ENCODE peak calls at places on chromosome 19, in five cellular contexts. One of them, this sample, is unnamed.

GRCh38 chr19:53131732-53132131 is 978 bp downstream of the ZNF415 start:
- DNase-seq in heart left ventricle: no peak
- DNase-seq in activated T-cell treated with anti-CD3 and anti-CD28 coated beads, Interleukin-2, amount 50 U/mL, for 72 hours: no peak
- DNase-seq in NCI-H187: no peak
- DNase-seq in mucosa of descending colon: no peak
- DNase-seq in this sample: no peak

GRCh38 chr19:9065457-9066014 is 21.3 kb upstream of the OR1M1 start:
- DNase-seq in heart left ventricle: no peak
- DNase-seq in activated T-cell treated with anti-CD3 and anti-CD28 coated beads, Interleukin-2, amount 50 U/mL, for 72 hours: no peak
- DNase-seq in NCI-H187: no peak
- DNase-seq in mucosa of descending colon: no peak
- DNase-seq in this sample: no peak

GRCh38 chr19:17797397-17798201 is 2.7 kb downstream of the B3GNT3 start:
- DNase-seq in heart left ventricle: no peak
- DNase-seq in activated T-cell treated with anti-CD3 and anti-CD28 coated beads, Interleukin-2, amount 50 U/mL, for 72 hours: peak
- DNase-seq in NCI-H187: no peak
- DNase-seq in mucosa of descending colon: peak
- DNase-seq in this sample: no peak

GRCh38 chr19:2055871-2056809 is 5.1 kb upstream of the MKNK2 start:
- DNase-seq in heart left ventricle: peak
- DNase-seq in activated T-cell treated with anti-CD3 and anti-CD28 coated beads, Interleukin-2, amount 50 U/mL, for 72 hours: no peak
- DNase-seq in NCI-H187: no peak
- DNase-seq in mucosa of descending colon: peak
- DNase-seq in this sample: no peak

GRCh38 chr19:49691243-49692101 is 556 bp downstream of the CPT1C start:
- DNase-seq in heart left ventricle: peak
- DNase-seq in activated T-cell treated with anti-CD3 and anti-CD28 coated beads, Interleukin-2, amount 50 U/mL, for 72 hours: no peak
- DNase-seq in NCI-H187: peak
- DNase-seq in mucosa of descending colon: peak
- DNase-seq in this sample: no peak

GRCh38 chr19:57227461-57227860 is 3.4 kb upstream of the AURKC start:
- DNase-seq in heart left ventricle: no peak
- DNase-seq in activated T-cell treated with anti-CD3 and anti-CD28 coated beads, Interleukin-2, amount 50 U/mL, for 72 hours: no peak
- DNase-seq in NCI-H187: no peak
- DNase-seq in mucosa of descending colon: no peak
- DNase-seq in this sample: no peak

GRCh38 chr19:42095142-42095813 is 19.3 kb downstream of the ZNF574 start:
- DNase-seq in heart left ventricle: no peak
- DNase-seq in activated T-cell treated with anti-CD3 and anti-CD28 coated beads, Interleukin-2, amount 50 U/mL, for 72 hours: no peak
- DNase-seq in NCI-H187: no peak
- DNase-seq in mucosa of descending colon: no peak
- DNase-seq in this sample: no peak

GRCh38 chr19:907183-907853 is 5.7 kb downstream of the R3HDM4 start:
- DNase-seq in heart left ventricle: no peak
- DNase-seq in activated T-cell treated with anti-CD3 and anti-CD28 coated beads, Interleukin-2, amount 50 U/mL, for 72 hours: peak
- DNase-seq in NCI-H187: no peak
- DNase-seq in mucosa of descending colon: no peak
- DNase-seq in this sample: no peak

GRCh38 chr19:35013047-35013819 is 13.1 kb downstream of the GRAMD1A start:
- DNase-seq in heart left ventricle: peak
- DNase-seq in activated T-cell treated with anti-CD3 and anti-CD28 coated beads, Interleukin-2, amount 50 U/mL, for 72 hours: peak
- DNase-seq in NCI-H187: no peak
- DNase-seq in mucosa of descending colon: peak
- DNase-seq in this sample: no peak

GRCh38 chr19:18895828-18896341 is at the start of gene CERS1:
- DNase-seq in heart left ventricle: peak
- DNase-seq in activated T-cell treated with anti-CD3 and anti-CD28 coated beads, Interleukin-2, amount 50 U/mL, for 72 hours: no peak
- DNase-seq in NCI-H187: no peak
- DNase-seq in mucosa of descending colon: no peak
- DNase-seq in this sample: no peak

GRCh38 chr19:46845959-46846459 is 4.6 kb downstream of the AP2S1 start:
- DNase-seq in heart left ventricle: no peak
- DNase-seq in activated T-cell treated with anti-CD3 and anti-CD28 coated beads, Interleukin-2, amount 50 U/mL, for 72 hours: no peak
- DNase-seq in NCI-H187: no peak
- DNase-seq in mucosa of descending colon: no peak
- DNase-seq in this sample: no peak

GRCh38 chr19:41934849-41935374 is 6.7 kb upstream of the ERFL start:
- DNase-seq in heart left ventricle: peak
- DNase-seq in activated T-cell treated with anti-CD3 and anti-CD28 coated beads, Interleukin-2, amount 50 U/mL, for 72 hours: peak
- DNase-seq in NCI-H187: peak
- DNase-seq in mucosa of descending colon: peak
- DNase-seq in this sample: no peak